ENCODE peak calls at places on chromosomes 6 and 20, in seven cellular contexts. I, D, L, A, C, U and B are unnamed samples. For H3K9me3, the result is how much of the 10 kb centered on the place peaks cover.

GRCh38 chr6:115393821-115394220 is 666.9 kb downstream of the FRK start:
- DNase-seq in D (no peak), C (peak), I (no peak), U (peak), L (no peak), A (no peak), B (no peak)

GRCh38 chr6:87334683-87335082 is 5.6 kb upstream of the GJB7 start:
- DNase-seq in A (no peak), L (no peak), I (no peak), C (no peak), D (no peak), U (no peak), B (no peak)

GRCh38 chr6:130282234-130282995 is 59.7 kb upstream of the SAMD3 start:
- DNase-seq in U (no peak), L (peak), C (no peak), D (no peak), I (peak), A (no peak), B (no peak)

GRCh38 chr6:125780540-125781306 is 10.0 kb upstream of the NCOA7 start:
- DNase-seq in I (peak), C (peak), D (peak), U (peak), L (peak), A (peak), B (no peak)

GRCh38 chr20:35466856-35467255 is 11.5 kb downstream of the CEP250 start:
- DNase-seq in L (no peak), I (no peak), D (no peak), C (no peak), A (no peak), U (no peak), B (no peak)

GRCh38 chr6:137921823-137922222 is 54.8 kb downstream of the TNFAIP3 start:
- DNase-seq in I (no peak), C (no peak), A (no peak), U (no peak), D (no peak), L (no peak), B (no peak)

GRCh38 chr20:15491564-15491963 is 1081.7 kb downstream of the KIF16B start:
- DNase-seq in L (no peak), D (no peak), C (no peak), A (no peak), U (no peak), I (peak), B (no peak)

GRCh38 chr6:155349129-155349528 is 34.8 kb upstream of the TFB1M start:
- DNase-seq in L (peak), U (no peak), C (no peak), I (no peak), A (no peak), D (no peak), B (no peak)

GRCh38 chr6:35497571-35498406 is 910 bp upstream of the TEAD3 start:
- DNase-seq in U (peak), L (peak), I (peak), D (peak), A (peak), C (peak), B (no peak)

GRCh38 chr6:5762561-5762968 is 244.2 kb downstream of the NRN1 start:
- DNase-seq in U (no peak), I (no peak), L (no peak), A (peak), C (no peak), D (no peak), B (no peak)

GRCh38 chr6:3957321-3957720 is 108.1 kb downstream of the FAM50B start:
- DNase-seq in U (no peak), L (no peak), I (no peak), C (no peak), A (no peak), D (no peak), B (no peak)

GRCh38 chr20:23286346-23286745 is 64.2 kb upstream of the NXT1 start:
- DNase-seq in D (no peak), I (no peak), L (no peak), A (peak), C (no peak), U (no peak), B (no peak)

GRCh38 chr20:17796096-17796563 is 96.4 kb downstream of the BANF2 start:
- DNase-seq in D (peak), L (peak), U (no peak), C (peak), A (peak), I (no peak), B (no peak)

GRCh38 chr6:169398342-169399105 is 144.9 kb upstream of the THBS2 start:
- DNase-seq in C (no peak), A (no peak), L (no peak), U (no peak), I (no peak), D (peak), B (no peak)

GRCh38 chr20:62985089-62985778 is 21.5 kb downstream of the BHLHE23 start:
- DNase-seq in C (no peak), D (no peak), L (no peak), U (no peak), I (no peak), A (no peak), B (no peak)

GRCh38 chr20:17992847-17993508 is 24.2 kb downstream of the MGME1 start:
- DNase-seq in D (no peak), A (no peak), I (no peak), U (no peak), C (no peak), L (peak), B (no peak)

GRCh38 chr6:105215506-105215905 is 35.7 kb upstream of the POPDC3 start:
- DNase-seq in C (no peak), A (no peak), D (no peak), U (no peak), I (no peak), L (no peak), B (no peak)

GRCh38 chr20:64224344-64225165 is 31.0 kb upstream of the PCMTD2 start:
- DNase-seq in A (no peak), I (no peak), L (peak), C (no peak), D (no peak), U (no peak), B (no peak)

GRCh38 chr6:141464490-141464889 is 668.2 kb upstream of the GJE1 start:
- DNase-seq in A (no peak), U (no peak), D (no peak), I (no peak), L (peak), C (no peak), B (no peak)

DNA sequence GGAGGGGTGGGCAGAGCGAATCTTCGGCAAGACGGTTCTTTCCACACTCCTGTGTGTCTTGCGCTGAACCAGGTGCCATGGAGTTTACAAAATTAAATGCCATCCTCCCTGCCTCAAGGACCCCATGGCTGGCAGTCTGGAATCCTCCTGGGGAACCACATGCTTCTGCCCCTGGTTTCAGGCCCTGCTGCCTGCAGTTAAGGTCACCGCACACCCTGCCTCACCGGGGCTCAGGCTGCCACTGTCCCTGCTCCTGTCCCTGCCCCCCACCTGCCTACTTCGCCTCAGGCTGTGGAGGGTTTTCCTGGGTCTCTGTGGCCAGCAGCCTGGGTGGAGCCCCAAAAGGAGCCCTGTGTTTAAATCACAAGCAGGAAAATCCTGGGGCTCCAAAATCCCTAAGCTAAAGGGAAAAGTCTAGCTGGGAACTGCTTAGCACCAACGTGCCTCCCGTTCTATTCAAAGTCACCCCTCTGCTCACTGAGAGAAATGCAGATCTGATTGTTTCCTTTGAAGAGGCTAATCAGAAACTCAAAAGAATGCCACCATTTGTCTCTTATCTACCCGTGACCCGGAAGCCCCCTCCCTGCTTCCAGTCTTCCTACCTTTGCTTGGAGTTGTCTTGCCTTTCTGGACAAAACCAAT is 10.6 kb upstream of the TTLL2 start:
- DNase-seq in A (no peak), L (no peak), I (peak), U (no peak), D (no peak), C (no peak), B (no peak)
- H3K9me3 ChIP-seq in A (under half), L (under half), I (under half), U (under half), D (under half), C (under half), B (under half)

GRCh38 chr6:7219310-7219709 is 93.7 kb downstream of the SSR1 start:
- DNase-seq in A (no peak), I (no peak), D (peak), C (no peak), U (no peak), L (no peak), B (no peak)
- H3K27ac ChIP-seq in A (no peak), I (no peak), D (peak), C (peak), U (no peak), L (no peak), B (peak)

DNA sequence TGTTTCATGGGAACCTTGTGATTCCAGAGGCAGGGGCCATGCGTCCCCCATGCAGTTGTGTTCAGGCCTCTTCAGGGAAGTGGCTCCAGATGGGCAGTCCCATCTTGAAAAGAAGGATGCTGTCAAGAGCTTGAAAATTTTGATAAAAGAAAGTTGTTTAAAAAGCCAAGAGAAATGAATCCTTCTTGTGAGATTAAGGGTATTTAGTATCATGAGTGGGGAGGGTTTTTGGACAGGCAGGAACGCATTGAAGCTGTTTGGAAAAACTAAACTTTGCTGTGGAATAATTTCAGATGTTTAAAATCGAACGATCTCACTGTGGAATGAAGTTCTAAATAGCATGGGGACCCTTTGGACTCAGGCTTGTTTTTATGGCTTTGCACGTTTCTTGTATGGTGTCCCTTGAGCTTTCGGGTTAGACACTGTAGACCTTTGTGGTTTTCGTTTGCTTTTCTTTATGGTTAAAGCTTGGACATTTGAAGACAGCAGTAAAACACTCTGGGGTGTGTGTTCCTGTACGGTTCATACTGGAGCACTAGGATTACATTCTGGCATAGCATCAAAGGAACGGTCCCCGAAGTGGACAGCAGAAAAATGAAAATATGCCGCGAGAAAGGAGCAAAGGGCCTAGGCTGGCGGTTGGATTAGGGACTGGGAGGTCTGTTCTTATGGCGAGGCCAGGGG is 18.2 kb downstream of the KIF25 start:
- DNase-seq in A (no peak), I (no peak), D (no peak), C (peak), L (no peak), U (no peak), B (no peak)
- H3K4me3 ChIP-seq in A (no peak), I (no peak), D (no peak), C (no peak), L (no peak), U (no peak), B (no peak)

DNA sequence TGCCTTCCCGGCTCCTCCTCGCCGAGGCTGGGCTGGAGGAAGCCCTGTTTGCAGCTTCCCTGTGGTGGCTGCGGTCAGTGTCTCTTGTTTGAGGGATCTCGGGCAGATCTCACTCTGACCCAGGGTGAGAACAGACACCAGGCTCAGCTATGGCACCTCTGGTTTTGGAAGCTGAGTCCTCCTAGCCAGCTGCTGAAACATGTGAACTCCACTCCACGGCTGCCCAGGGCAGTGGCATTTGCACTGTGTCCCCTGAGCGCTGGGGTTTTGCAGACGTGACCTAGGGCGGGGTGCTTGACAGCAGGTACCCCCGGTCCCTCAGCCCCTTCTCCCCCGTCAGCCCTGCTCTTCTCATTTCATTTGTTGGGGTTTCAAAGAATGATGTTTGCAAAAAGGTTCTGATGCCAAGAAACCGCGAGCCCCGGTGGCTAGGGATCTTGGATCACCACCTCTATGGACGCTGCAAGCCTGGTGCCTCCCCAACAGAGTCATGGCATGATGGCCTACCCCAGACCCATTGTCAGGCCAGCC is 55.0 kb upstream of the DACT2 start:
- DNase-seq in C (no peak), D (no peak), U (peak), L (no peak), I (no peak), A (peak), B (no peak)
- H3K9me3 ChIP-seq in C (under half), D (under half), U (under half), L (under half), I (under half), A (under half), B (under half)

GRCh38 chr6:54361734-54362133 is 53.5 kb downstream of the TINAG start:
- DNase-seq in A (no peak), U (no peak), I (no peak), D (no peak), L (no peak), C (no peak), B (no peak)

GRCh38 chr6:54366647-54367327 is 58.5 kb downstream of the TINAG start:
- DNase-seq in I (no peak), L (peak), D (no peak), U (no peak), A (no peak), C (no peak), B (no peak)

GRCh38 chr6:54361188-54361587 is 52.9 kb downstream of the TINAG start:
- DNase-seq in U (no peak), C (no peak), L (no peak), I (no peak), A (no peak), D (no peak), B (no peak)
- H3K27ac ChIP-seq in U (no peak), C (no peak), L (no peak), I (no peak), A (no peak), D (no peak), B (peak)